ENCODE peak calls at places on chromosome 18, in eight cellular contexts. Q, D, S, P, J, V, E and L are unnamed samples.

GRCh38 chr18:26617151-26617554 is 68.8 kb upstream of the KCTD1 start:
- DNase-seq in Q (no peak), D (peak), S (peak), P (no peak), J (no peak), V (peak), E (peak), L (no peak)

GRCh38 chr18:65821890-65822289 is 71.1 kb downstream of the CDH7 start:
- DNase-seq in Q (no peak), D (no peak), S (no peak), P (no peak), J (no peak), V (no peak), E (no peak), L (no peak)

GRCh38 chr18:33051397-33051796 is 278.6 kb upstream of the KLHL14 start:
- DNase-seq in Q (no peak), D (no peak), S (peak), P (no peak), J (no peak), V (peak), E (no peak), L (no peak)

GRCh38 chr18:22558945-22559385 is 141.2 kb upstream of the CTAGE1 start:
- DNase-seq in Q (peak), D (peak), S (peak), P (peak), J (peak), V (peak), E (peak), L (no peak)

GRCh38 chr18:61435064-61435652 is 101.9 kb downstream of the CDH20 start:
- DNase-seq in Q (no peak), D (peak), S (peak), P (no peak), J (no peak), V (peak), E (peak), L (no peak)

GRCh38 chr18:70385474-70385873 is 96.6 kb downstream of the SOCS6 start:
- DNase-seq in Q (no peak), D (peak), S (peak), P (no peak), J (no peak), V (peak), E (no peak), L (no peak)

GRCh38 chr18:12631831-12632477 is 26.0 kb downstream of the SPIRE1 start:
- DNase-seq in Q (no peak), D (no peak), S (no peak), P (no peak), J (no peak), V (no peak), E (peak), L (no peak)

GRCh38 chr18:36757081-36757480 is 71.7 kb downstream of the TPGS2 start:
- DNase-seq in Q (no peak), D (peak), S (peak), P (no peak), J (no peak), V (peak), E (peak), L (no peak)

GRCh38 chr18:61991201-61991600 is 98.4 kb upstream of the RNF152 start:
- DNase-seq in Q (no peak), D (peak), S (peak), P (no peak), J (no peak), V (peak), E (no peak), L (no peak)

GRCh38 chr18:59446012-59446411 is 86.9 kb upstream of the LMAN1 start:
- DNase-seq in Q (no peak), D (peak), S (peak), P (no peak), J (no peak), V (peak), E (peak), L (no peak)

GRCh38 chr18:65852273-65852672 is 101.5 kb downstream of the CDH7 start:
- DNase-seq in Q (no peak), D (no peak), S (no peak), P (no peak), J (no peak), V (no peak), E (peak), L (no peak)

GRCh38 chr18:5879479-5879882 is 15.8 kb downstream of the TMEM200C start:
- DNase-seq in Q (no peak), D (peak), S (peak), P (no peak), J (no peak), V (peak), E (peak), L (no peak)

GRCh38 chr18:39660141-39660540 is 2094.5 kb upstream of the CELF4 start:
- DNase-seq in Q (no peak), D (peak), S (no peak), P (no peak), J (no peak), V (peak), E (no peak), L (no peak)

GRCh38 chr18:22977847-22978701 is 44.9 kb downstream of the RBBP8 start:
- DNase-seq in Q (no peak), D (peak), S (peak), P (no peak), J (no peak), V (peak), E (no peak), L (no peak)

GRCh38 chr18:70553245-70553960 is 264.6 kb downstream of the SOCS6 start:
- DNase-seq in Q (no peak), D (no peak), S (no peak), P (no peak), J (no peak), V (no peak), E (no peak), L (no peak)

GRCh38 chr18:55566456-55566935 is 21.5 kb downstream of the TCF4 start:
- DNase-seq in Q (no peak), D (no peak), S (no peak), P (no peak), J (no peak), V (no peak), E (no peak), L (no peak)

GRCh38 chr18:21362921-21363320 is 120.9 kb downstream of the GREB1L start:
- DNase-seq in Q (no peak), D (no peak), S (no peak), P (no peak), J (no peak), V (peak), E (no peak), L (no peak)

GRCh38 chr18:21363411-21363810 is 121.4 kb downstream of the GREB1L start:
- DNase-seq in Q (no peak), D (no peak), S (no peak), P (no peak), J (no peak), V (no peak), E (peak), L (no peak)

GRCh38 chr18:21364471-21364870 is 122.4 kb downstream of the GREB1L start:
- DNase-seq in Q (no peak), D (no peak), S (no peak), P (no peak), J (no peak), V (no peak), E (no peak), L (no peak)

GRCh38 chr18:21359746-21360145 is 117.7 kb downstream of the GREB1L start:
- DNase-seq in Q (no peak), D (no peak), S (no peak), P (no peak), J (no peak), V (peak), E (no peak), L (no peak)

DNA sequence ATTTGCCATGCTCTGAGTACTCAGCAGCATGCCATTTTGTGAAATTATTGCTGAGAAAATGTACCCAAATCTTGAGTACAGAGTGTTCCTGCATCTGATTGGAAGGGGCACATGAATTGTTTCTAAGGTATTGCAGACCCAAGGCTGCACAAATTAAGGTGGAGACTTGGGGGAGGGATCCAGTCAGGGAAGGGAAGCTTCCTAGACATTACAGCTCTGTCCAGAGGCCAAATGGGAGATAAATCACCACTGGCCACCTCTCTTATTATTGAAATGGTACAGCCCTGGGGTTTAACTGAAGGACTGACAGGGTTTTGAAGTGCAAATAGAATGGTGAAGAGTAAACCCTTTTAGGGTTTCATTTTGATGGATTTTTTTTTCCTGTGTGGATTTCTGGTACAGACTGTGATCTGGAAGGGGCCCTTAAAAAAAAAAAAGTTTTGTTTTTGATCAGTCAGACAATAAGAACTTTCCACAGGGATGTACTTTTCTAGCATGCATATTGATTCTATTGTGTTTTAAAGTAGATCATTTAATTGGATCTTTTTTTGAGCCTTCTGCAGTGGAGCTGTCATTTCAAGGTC is 119.4 kb downstream of the GREB1L start:
- DNase-seq in Q (no peak), D (no peak), S (no peak), P (no peak), J (no peak), V (peak), E (no peak), L (no peak)
- H3K27ac ChIP-seq in Q (no peak), D (no peak), S (no peak), P (no peak), J (no peak), V (no peak), E (no peak), L (no peak)

GRCh38 chr18:34595673-34596072 is 114.4 kb upstream of the DTNA start:
- DNase-seq in Q (no peak), D (peak), S (peak), P (no peak), J (no peak), V (peak), E (peak), L (no peak)
- H3K27ac ChIP-seq in Q (peak), D (no peak), S (no peak), P (no peak), J (peak), V (no peak), E (no peak), L (no peak)

DNA sequence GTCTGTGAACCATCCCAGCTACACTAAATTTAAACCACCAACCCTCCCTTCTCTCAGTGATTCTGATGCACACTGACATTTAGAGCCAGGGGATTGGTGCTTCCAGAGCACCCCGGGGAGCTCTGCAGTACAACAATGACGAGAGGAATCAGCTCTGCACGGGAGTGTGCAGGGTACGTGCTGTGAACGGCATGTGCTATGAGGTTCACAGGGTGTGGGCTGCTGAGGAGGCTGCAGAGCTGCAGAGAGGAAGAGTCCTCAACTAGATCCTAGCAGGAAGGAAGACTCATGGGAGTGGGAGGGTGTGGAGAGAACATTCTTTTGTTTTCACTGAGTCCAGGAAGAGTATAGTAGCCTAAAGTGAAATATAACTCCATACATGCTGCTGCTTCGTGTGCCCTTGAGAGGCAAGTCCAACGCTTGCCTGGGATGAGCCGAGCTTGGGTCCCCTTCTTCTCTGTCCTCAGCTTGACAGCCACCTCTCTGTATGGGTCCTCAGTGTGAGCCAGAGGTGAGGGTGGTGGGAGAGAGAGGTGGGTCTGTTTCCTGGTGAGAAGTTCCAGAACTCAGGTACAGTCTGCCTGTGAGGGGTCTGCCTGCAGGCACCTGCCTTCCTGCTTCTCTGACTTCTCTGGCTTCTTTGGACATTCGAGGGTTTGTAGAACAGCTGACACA is 118.8 kb downstream of the CTIF start:
- DNase-seq in Q (no peak), D (no peak), S (no peak), P (no peak), J (no peak), V (peak), E (no peak), L (no peak)
- H3K27ac ChIP-seq in Q (no peak), D (no peak), S (no peak), P (no peak), J (no peak), V (peak), E (no peak), L (no peak)

DNA sequence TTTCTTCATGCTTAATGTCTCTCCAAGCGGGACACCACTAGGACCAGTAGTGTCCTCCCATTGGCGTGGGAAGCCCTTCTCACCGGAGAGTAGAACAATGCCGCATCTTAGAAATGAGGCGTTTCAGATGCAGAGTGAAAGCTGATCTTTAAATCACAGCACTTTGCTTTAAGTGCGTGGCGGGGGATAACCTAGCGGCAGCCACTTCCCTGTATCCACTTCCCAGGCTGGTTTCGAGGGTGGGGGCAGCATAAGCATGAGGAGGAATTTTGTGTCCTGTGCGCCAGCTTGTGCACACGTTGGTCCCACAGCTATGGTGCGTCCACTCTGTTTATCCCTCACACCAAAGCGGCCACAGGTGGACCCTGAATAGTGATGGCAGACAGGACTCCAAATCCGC is 63.1 kb downstream of the MBP start:
- DNase-seq in Q (no peak), D (no peak), S (no peak), P (no peak), J (no peak), V (no peak), E (no peak), L (no peak)
- H3K27ac ChIP-seq in Q (peak), D (peak), S (peak), P (no peak), J (peak), V (peak), E (no peak), L (no peak)

GRCh38 chr18:76821356-76821874 is 942 bp upstream of the ZNF236 start:
- DNase-seq in Q (no peak), D (no peak), S (no peak), P (no peak), J (no peak), V (no peak), E (no peak), L (no peak)
- H3K27ac ChIP-seq in Q (peak), D (peak), S (peak), P (no peak), J (peak), V (peak), E (peak), L (peak)

DNA sequence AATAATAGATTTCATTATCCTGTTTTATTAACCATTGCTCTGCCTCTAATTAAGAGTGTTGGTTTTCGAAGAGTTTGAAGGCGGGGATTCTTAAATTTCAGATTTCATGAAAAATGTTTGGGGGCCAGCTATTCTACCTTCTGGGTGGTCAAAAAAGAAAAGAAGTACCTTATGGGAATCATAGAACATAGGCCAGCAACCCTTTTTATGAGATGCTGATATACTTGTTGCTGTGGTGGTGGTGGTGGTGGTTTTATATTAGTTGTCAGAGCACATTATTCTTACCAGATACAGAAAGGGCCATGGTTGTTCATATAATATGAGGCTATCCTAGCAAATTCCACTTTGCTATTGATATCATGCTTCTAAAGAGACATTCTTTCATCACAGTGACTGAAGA is 4.4 kb downstream of the ANKRD12 start:
- DNase-seq in Q (no peak), D (no peak), S (no peak), P (no peak), J (no peak), V (no peak), E (no peak), L (no peak)
- H3K27ac ChIP-seq in Q (no peak), D (no peak), S (no peak), P (no peak), J (peak), V (peak), E (no peak), L (no peak)

DNA sequence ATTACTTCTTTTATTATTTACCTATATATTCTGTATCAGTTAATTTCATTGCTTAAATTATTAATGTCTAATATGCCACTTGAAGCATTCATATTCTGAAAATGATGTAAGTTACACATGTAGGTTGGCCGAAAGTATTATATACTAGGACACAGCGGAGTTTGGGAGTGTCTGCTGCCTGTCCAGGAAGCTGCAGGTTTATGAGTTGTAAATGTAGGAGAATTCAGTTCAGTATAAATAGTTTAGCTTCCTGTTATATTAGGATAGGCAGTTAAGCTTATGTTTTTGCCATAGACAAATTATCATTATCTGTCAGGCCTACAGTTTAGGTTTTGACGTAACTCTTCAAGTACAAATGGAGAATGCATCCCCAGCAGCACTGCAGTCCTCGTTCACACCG is 18.9 kb upstream of the ZNF236 start:
- DNase-seq in Q (no peak), D (no peak), S (no peak), P (no peak), J (no peak), V (no peak), E (no peak), L (no peak)
- H3K27ac ChIP-seq in Q (no peak), D (no peak), S (no peak), P (no peak), J (peak), V (no peak), E (no peak), L (no peak)

GRCh38 chr18:77133920-77134496 is 1.4 kb upstream of the MBP start:
- DNase-seq in Q (peak), D (no peak), S (no peak), P (no peak), J (peak), V (peak), E (peak), L (no peak)
- H3K27ac ChIP-seq in Q (peak), D (no peak), S (no peak), P (no peak), J (peak), V (no peak), E (no peak), L (no peak)

GRCh38 chr18:58284699-58285490 is 240.9 kb downstream of the NEDD4L start:
- DNase-seq in Q (no peak), D (no peak), S (no peak), P (no peak), J (no peak), V (no peak), E (peak), L (no peak)
- H3K27ac ChIP-seq in Q (no peak), D (no peak), S (no peak), P (no peak), J (peak), V (no peak), E (no peak), L (no peak)